ENCODE peak calls at places on chromosome 4, in seven cellular contexts. M, W, I, F, V, T and O are unnamed samples.
A peak's percentile ranks its signal among the peaks of the same experiment; 100 is the strongest.

GRCh38 chr4:67380154-67380553 is 165.1 kb downstream of the CENPC start:
- DNase-seq in I (no peak), W (no peak), M (no peak), F (no peak), T (no peak), V (no peak), O (no peak)

GRCh38 chr4:1597021-1597931 is 86.8 kb downstream of the FAM53A start:
- DNase-seq in W (no peak), T (no peak), M (no peak), V (no peak), I (peak; percentile 36), F (no peak), O (no peak)

GRCh38 chr4:170017252-170017651 is 8.9 kb downstream of the MFAP3L start:
- DNase-seq in I (no peak), T (no peak), M (no peak), V (no peak), W (no peak), F (no peak), O (no peak)

GRCh38 chr4:56512166-56512565 is 6.6 kb downstream of the ARL9 start:
- DNase-seq in W (no peak), V (no peak), I (no peak), M (no peak), F (no peak), T (no peak), O (peak; percentile 12)

GRCh38 chr4:44194365-44194764 is 254.2 kb downstream of the KCTD8 start:
- DNase-seq in F (no peak), T (no peak), W (no peak), I (no peak), V (no peak), M (no peak), O (no peak)

GRCh38 chr4:173325007-173325736 is 9.0 kb downstream of the HMGB2 start:
- DNase-seq in M (no peak), W (no peak), T (no peak), F (no peak), V (no peak), I (no peak), O (no peak)

GRCh38 chr4:687048-687974 is 1.6 kb downstream of the SLC49A3 start:
- DNase-seq in I (peak; percentile 97), T (no peak), F (peak; percentile 96), W (no peak), M (peak; percentile 84), V (peak; percentile 36), O (peak; percentile 91)

GRCh38 chr4:186946140-186946539 is 222.5 kb upstream of the FAT1 start:
- DNase-seq in M (no peak), W (no peak), V (no peak), T (no peak), F (no peak), I (no peak), O (no peak)

GRCh38 chr4:181952478-181952877 is 290.7 kb upstream of the TENM3 start:
- DNase-seq in V (no peak), T (no peak), W (no peak), M (peak; percentile 83), I (no peak), F (no peak), O (peak; percentile 89)

GRCh38 chr4:141534985-141535384 is 101.4 kb upstream of the IL15 start:
- DNase-seq in F (no peak), V (no peak), W (no peak), M (no peak), I (no peak), T (no peak), O (no peak)

GRCh38 chr4:84944952-84945351 is 21.5 kb downstream of the WDFY3 start:
- DNase-seq in V (no peak), T (no peak), I (no peak), F (no peak), M (no peak), W (no peak), O (peak; percentile 50)

GRCh38 chr4:176274441-176274840 is 5.4 kb upstream of the ASB5 start:
- DNase-seq in I (no peak), T (no peak), F (no peak), M (peak; percentile 21), W (no peak), V (no peak), O (peak; percentile 73)

GRCh38 chr4:87051121-87051713 is 116.4 kb downstream of the AFF1 start:
- DNase-seq in F (no peak), V (no peak), M (no peak), T (no peak), W (no peak), I (no peak), O (peak; percentile 11)

GRCh38 chr4:15400911-15401671 is 26.7 kb upstream of the C1QTNF7 start:
- DNase-seq in T (no peak), W (no peak), V (peak; percentile 60), F (peak; percentile 83), I (peak; percentile 62), M (peak; percentile 64), O (peak; percentile 93)

GRCh38 chr4:76883147-76883546 is 14.8 kb downstream of the SOWAHB start:
- DNase-seq in V (no peak), I (no peak), T (no peak), W (no peak), F (no peak), M (no peak), O (peak; percentile 44)

GRCh38 chr4:149638073-149638472 is 177.6 kb downstream of the IQCM start:
- DNase-seq in F (no peak), I (no peak), M (peak; percentile 7), V (no peak), T (no peak), W (no peak), O (peak; percentile 76)

GRCh38 chr4:35525192-35525978 is 718.9 kb downstream of the ARAP2 start:
- DNase-seq in F (no peak), I (no peak), W (no peak), T (no peak), V (peak; percentile 72), M (no peak), O (no peak)

GRCh38 chr4:103046416-103047290 is 27.1 kb upstream of the SLC9B1 start:
- DNase-seq in V (peak; percentile 58), F (no peak), T (no peak), W (no peak), I (no peak), M (peak; percentile 20), O (peak; percentile 42)

GRCh38 chr4:19992694-19993093 is 259.0 kb upstream of the SLIT2 start:
- DNase-seq in F (no peak), M (no peak), I (no peak), T (no peak), W (no peak), V (no peak), O (no peak)